ENCODE peak calls at places on chromosomes 4 and X, in four cellular contexts. M, G, L and R are unnamed samples.

GRCh38 chr4:130336585-130337217 is 1240.7 kb downstream of the C4orf33 start:
- DNase-seq in L (no peak), G (no peak), M (peak), R (peak)

GRCh38 chr4:186587416-186588018 is 32.1 kb upstream of the MTNR1A start:
- DNase-seq in G (peak), L (peak), M (peak), R (peak)

GRCh38 chr4:46196086-46196485 is 72.2 kb upstream of the GABRG1 start:
- DNase-seq in M (no peak), L (no peak), G (no peak), R (no peak)

GRCh38 chr4:163462556-163462955 is 11.0 kb downstream of the TKTL2 start:
- DNase-seq in M (no peak), G (no peak), L (no peak), R (no peak)

GRCh38 chr4:33709247-33709646 is 2535.1 kb downstream of the ARAP2 start:
- DNase-seq in G (no peak), M (peak), L (no peak), R (no peak)

GRCh38 chrX:16578218-16578617 is 71.7 kb upstream of the S100G start:
- DNase-seq in G (no peak), L (no peak), M (peak), R (peak)

GRCh38 chr4:137806420-137806819 is 274.1 kb upstream of the PCDH18 start:
- DNase-seq in M (no peak), L (no peak), G (no peak), R (no peak)

GRCh38 chrX:78548012-78548411 is 111.1 kb downstream of the RTL3 start:
- DNase-seq in M (peak), G (no peak), L (no peak), R (peak)

GRCh38 chr4:153113061-153113837 is 91.0 kb upstream of the TRIM2 start:
- DNase-seq in G (no peak), L (no peak), M (no peak), R (peak)

GRCh38 chr4:161893566-161893965 is 270.2 kb downstream of the FSTL5 start:
- DNase-seq in G (no peak), L (no peak), M (no peak), R (no peak)

GRCh38 chr4:156261230-156261629 is 307.6 kb upstream of the CTSO start:
- DNase-seq in L (no peak), G (no peak), M (no peak), R (no peak)

GRCh38 chr4:156970501-156971167 is 965 bp downstream of the PDGFC start:
- DNase-seq in M (peak), G (peak), L (peak), R (no peak)

GRCh38 chrX:40434443-40434842 is 146.3 kb upstream of the ATP6AP2 start:
- DNase-seq in M (no peak), L (no peak), G (no peak), R (no peak)

GRCh38 chr4:41670530-41670929 is 78.0 kb downstream of the PHOX2B start:
- DNase-seq in M (no peak), L (no peak), G (no peak), R (no peak)